ENCODE peak calls at places on chromosomes 5 and 9, in ten cellular contexts. X is omental fat pad, Z is tibial artery, F is fibroblast of mammary gland, A is sigmoid colon, U is choroid plexus epithelial cell, W is MCF 10A, H is OCI-LY7, E is heart right ventricle, Q is nephron progenitor cell. R is an unnamed sample.

GRCh38 chr5:88660947-88661869 is 221.8 kb downstream of the MEF2C start:
- DNase-seq in X (no peak), Z (no peak), F (peak), A (peak), U (peak), W (no peak), H (peak), E (no peak), Q (peak), R (peak)

GRCh38 chr5:7597058-7597457 is 201.1 kb downstream of the ADCY2 start:
- DNase-seq in X (no peak), Z (no peak), F (no peak), A (no peak), U (no peak), W (peak), H (no peak), E (no peak), Q (no peak), R (no peak)

GRCh38 chr5:115418788-115419187 is 122.3 kb upstream of the CCDC112 start:
- DNase-seq in X (no peak), Z (no peak), F (no peak), A (no peak), U (no peak), W (peak), H (no peak), E (no peak), Q (no peak), R (no peak)

GRCh38 chr5:106408141-106408540 is 1262.6 kb downstream of the EFNA5 start:
- DNase-seq in X (no peak), Z (no peak), F (peak), A (no peak), U (peak), W (no peak), H (no peak), E (no peak), Q (no peak), R (peak)

GRCh38 chr5:17001418-17001817 is 65.3 kb upstream of the MYO10 start:
- DNase-seq in X (no peak), Z (no peak), F (peak), A (no peak), U (peak), W (no peak), H (no peak), E (no peak), Q (no peak), R (no peak)

GRCh38 chr5:74542477-74542876 is 98.1 kb downstream of the ENC1 start:
- DNase-seq in X (no peak), Z (no peak), F (peak), A (no peak), U (peak), W (peak), H (no peak), E (no peak), Q (no peak), R (peak)

GRCh38 chr5:5242056-5242455 is 101.9 kb downstream of the ADAMTS16 start:
- DNase-seq in X (no peak), Z (no peak), F (no peak), A (no peak), U (no peak), W (no peak), H (no peak), E (no peak), Q (no peak), R (no peak)

GRCh38 chr5:75601996-75602395 is 9.3 kb upstream of the ANKDD1B start:
- DNase-seq in X (no peak), Z (no peak), F (peak), A (no peak), U (peak), W (no peak), H (no peak), E (no peak), Q (no peak), R (no peak)

GRCh38 chr5:67094476-67095300 is 101.9 kb downstream of the CD180 start:
- DNase-seq in X (no peak), Z (peak), F (peak), A (no peak), U (peak), W (peak), H (no peak), E (no peak), Q (no peak), R (peak)

GRCh38 chr9:124752967-124753366 is 18.1 kb downstream of the NR6A1 start:
- DNase-seq in X (no peak), Z (no peak), F (peak), A (no peak), U (peak), W (no peak), H (no peak), E (no peak), Q (no peak), R (peak)

GRCh38 chr9:138102246-138103051 is 224.9 kb downstream of the CACNA1B start:
- DNase-seq in X (no peak), Z (no peak), F (no peak), A (peak), U (no peak), W (no peak), H (no peak), E (no peak), Q (no peak), R (no peak)

GRCh38 chr5:132386644-132387286 is 17.3 kb downstream of the SLC22A5 start:
- DNase-seq in X (no peak), Z (peak), F (peak), A (peak), U (peak), W (peak), H (peak), E (peak), Q (peak), R (peak)

GRCh38 chr9:7368410-7369292 is 430.9 kb downstream of the DMAC1 start:
- DNase-seq in X (no peak), Z (no peak), F (peak), A (no peak), U (peak), W (peak), H (no peak), E (peak), Q (no peak), R (peak)

GRCh38 chr5:68962632-68963484 is 131.0 kb upstream of the SLC30A5 start:
- DNase-seq in X (peak), Z (peak), F (peak), A (peak), U (peak), W (peak), H (no peak), E (peak), Q (peak), R (peak)

GRCh38 chr9:73916016-73916673 is 581.0 kb upstream of the RORB start:
- DNase-seq in X (no peak), Z (no peak), F (peak), A (no peak), U (peak), W (peak), H (no peak), E (no peak), Q (peak), R (peak)
- TF ChIP-seq CTCF in X (no peak), Z (no peak), F (peak), A (no peak), U (peak), W (no peak), H (no peak), E (no peak), Q (no peak), R (peak)

DNA sequence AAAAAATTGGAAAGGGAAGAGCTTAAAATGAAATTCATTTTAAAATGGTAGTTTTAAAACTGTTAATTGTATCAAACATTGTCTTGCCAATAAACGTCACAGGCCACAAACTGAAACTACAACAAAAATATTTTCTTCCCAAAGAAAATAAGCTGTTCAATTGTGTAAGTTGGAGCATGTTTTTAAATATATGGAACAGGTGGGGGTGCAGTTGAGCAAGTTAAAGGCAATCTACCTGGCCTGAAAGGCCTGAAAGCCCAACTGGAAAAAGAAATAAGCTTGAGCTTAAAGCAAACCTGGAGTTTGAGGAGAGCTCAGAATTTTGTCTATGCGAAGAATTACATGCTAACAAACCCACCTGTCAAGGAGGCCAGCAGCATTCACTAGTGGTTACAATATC is 439.5 kb downstream of the ACTL7B start:
- DNase-seq in X (no peak), Z (no peak), F (peak), A (no peak), U (peak), W (peak), H (no peak), E (no peak), Q (no peak), R (peak)
- TF ChIP-seq CTCF in X (no peak), Z (no peak), F (no peak), A (no peak), U (peak), W (peak), H (no peak), E (no peak), Q (no peak), R (no peak)

GRCh38 chr9:5574097-5574496 is 54.8 kb upstream of the RIC1 start:
- DNase-seq in X (no peak), Z (no peak), F (no peak), A (no peak), U (no peak), W (no peak), H (no peak), E (no peak), Q (no peak), R (no peak)

GRCh38 chr9:5578018-5578697 is 50.7 kb upstream of the RIC1 start:
- DNase-seq in X (no peak), Z (no peak), F (no peak), A (no peak), U (no peak), W (no peak), H (no peak), E (no peak), Q (no peak), R (no peak)

GRCh38 chr9:5571629-5572232 is 57.2 kb upstream of the RIC1 start:
- DNase-seq in X (no peak), Z (no peak), F (no peak), A (no peak), U (no peak), W (no peak), H (no peak), E (no peak), Q (no peak), R (no peak)

GRCh38 chr9:5577225-5577624 is 51.7 kb upstream of the RIC1 start:
- DNase-seq in X (no peak), Z (no peak), F (no peak), A (no peak), U (no peak), W (no peak), H (peak), E (no peak), Q (no peak), R (no peak)

GRCh38 chr9:5574998-5575397 is 53.9 kb upstream of the RIC1 start:
- DNase-seq in X (no peak), Z (no peak), F (no peak), A (no peak), U (no peak), W (no peak), H (no peak), E (no peak), Q (no peak), R (no peak)
- TF ChIP-seq CTCF in X (no peak), Z (no peak), F (no peak), A (no peak), U (peak), W (no peak), H (no peak), E (no peak), Q (no peak), R (peak)

GRCh38 chr9:107484117-107484723 is 5.3 kb downstream of the KLF4 start:
- DNase-seq in X (no peak), Z (peak), F (peak), A (no peak), U (peak), W (peak), H (peak), E (peak), Q (no peak), R (peak)

GRCh38 chr9:107481035-107481434 is 8.5 kb downstream of the KLF4 start:
- DNase-seq in X (no peak), Z (no peak), F (peak), A (no peak), U (peak), W (peak), H (no peak), E (no peak), Q (no peak), R (no peak)

GRCh38 chr9:107486674-107487520 is 2.7 kb downstream of the KLF4 start:
- DNase-seq in X (no peak), Z (no peak), F (peak), A (peak), U (no peak), W (no peak), H (no peak), E (peak), Q (peak), R (no peak)

GRCh38 chr9:107485451-107486043 is 4.0 kb downstream of the KLF4 start:
- DNase-seq in X (no peak), Z (no peak), F (peak), A (no peak), U (no peak), W (no peak), H (no peak), E (no peak), Q (no peak), R (no peak)

GRCh38 chr9:107483666-107484065 is 5.9 kb downstream of the KLF4 start:
- DNase-seq in X (no peak), Z (no peak), F (peak), A (no peak), U (no peak), W (no peak), H (no peak), E (no peak), Q (no peak), R (no peak)
- TF ChIP-seq CTCF in X (no peak), Z (no peak), F (no peak), A (no peak), U (no peak), W (no peak), H (no peak), E (no peak), Q (no peak), R (no peak)

GRCh38 chr9:127393680-127394079 is 3.3 kb upstream of the SLC2A8 start:
- DNase-seq in X (no peak), Z (no peak), F (peak), A (peak), U (peak), W (no peak), H (no peak), E (no peak), Q (no peak), R (peak)
- TF ChIP-seq CTCF in X (no peak), Z (no peak), F (peak), A (no peak), U (peak), W (no peak), H (peak), E (no peak), Q (no peak), R (peak)

GRCh38 chr9:98259791-98260190 is 4.3 kb upstream of the TBC1D2 start:
- DNase-seq in X (no peak), Z (no peak), F (no peak), A (no peak), U (no peak), W (no peak), H (no peak), E (no peak), Q (no peak), R (no peak)
- TF ChIP-seq CTCF in X (no peak), Z (no peak), F (no peak), A (no peak), U (no peak), W (no peak), H (peak), E (no peak), Q (no peak), R (no peak)

R was measured in fibroblast of pulmonary artery.